ENCODE peak calls at places on chromosomes 1 and 21, in nine cellular contexts. M is AG10803; K is foreskin fibroblast; H is dorsolateral prefrontal cortex; N is nephron progenitor cell; U is astrocyte of the spinal cord; I is colonic mucosa; G is CD8-positive, alpha-beta T cell; Z is RWPE1. T is an unnamed sample.

GRCh38 chr1:58964880-58965279 is 181.0 kb upstream of the JUN start:
- DNase-seq in N (no peak), K (peak; percentile 42), I (no peak), H (no peak), Z (no peak), M (peak; percentile 73), U (no peak), G (no peak), T (no peak)

GRCh38 chr1:31658721-31659120 is 14.0 kb upstream of the PEF1 start:
- DNase-seq in H (no peak), M (no peak), Z (no peak), N (no peak), I (no peak), K (peak; percentile 36), U (peak; percentile 27), G (no peak), T (peak; percentile 26)

GRCh38 chr1:23286401-23286800 is 57.7 kb downstream of the HNRNPR start:
- DNase-seq in M (peak; percentile 55), H (no peak), N (no peak), K (no peak), I (no peak), Z (no peak), U (no peak), G (no peak), T (no peak)

GRCh38 chr1:211281322-211282022 is 22.3 kb downstream of the RCOR3 start:
- DNase-seq in G (no peak), M (no peak), U (peak; percentile 30), K (no peak), N (no peak), I (no peak), Z (no peak), H (no peak), T (no peak)

GRCh38 chr1:117664314-117664713 is 58.5 kb downstream of the TENT5C start:
- DNase-seq in M (no peak), U (no peak), I (no peak), K (no peak), N (no peak), H (no peak), G (peak; percentile 78), Z (no peak), T (no peak)

GRCh38 chr1:62194651-62195282 is at the start of gene L1TD1:
- DNase-seq in M (no peak), H (no peak), G (no peak), U (no peak), Z (no peak), I (peak; percentile 73), K (no peak), N (peak; percentile 37), T (no peak)

GRCh38 chr1:64100791-64101190 is 102.6 kb upstream of the UBE2U start:
- DNase-seq in G (no peak), M (no peak), H (no peak), Z (no peak), U (peak; percentile 17), K (peak; percentile 49), I (no peak), N (no peak), T (no peak)

GRCh38 chr1:5465281-5465680 is 526.9 kb downstream of the NPHP4 start:
- DNase-seq in I (no peak), M (no peak), K (no peak), N (no peak), H (no peak), U (no peak), G (no peak), Z (no peak), T (no peak)

GRCh38 chr1:154419620-154420020 is 14.5 kb downstream of the IL6R start:
- DNase-seq in G (peak; percentile 41), H (peak; percentile 33), M (peak; percentile 97), Z (no peak), U (peak; percentile 91), K (peak; percentile 89), I (peak; percentile 72), N (no peak), T (peak; percentile 84)

GRCh38 chr1:159591981-159592380 is 4.4 kb downstream of the APCS start:
- DNase-seq in Z (no peak), N (no peak), U (peak; percentile 36), I (no peak), K (no peak), G (no peak), M (peak; percentile 59), H (no peak), T (peak; percentile 35)

GRCh38 chr1:15258828-15259588 is 12.0 kb downstream of the FHAD1 start:
- DNase-seq in M (no peak), N (no peak), K (no peak), U (no peak), H (no peak), Z (no peak), I (no peak), G (no peak), T (no peak)

GRCh38 chr1:39063191-39063590 is 37.0 kb downstream of the NDUFS5 start:
- DNase-seq in U (no peak), G (no peak), H (no peak), I (no peak), N (no peak), K (no peak), M (no peak), Z (no peak), T (no peak)

GRCh38 chr1:246727594-246727993 is 3.4 kb downstream of the SCCPDH start:
- DNase-seq in Z (no peak), H (no peak), U (no peak), K (no peak), I (no peak), G (no peak), M (no peak), N (no peak), T (no peak)

GRCh38 chr21:31727181-31727580 is 4.7 kb downstream of the SCAF4 start:
- DNase-seq in H (no peak), M (no peak), G (no peak), Z (no peak), U (no peak), K (no peak), N (no peak), I (no peak), T (no peak)

GRCh38 chr1:24302209-24302611 is 16.9 kb upstream of the GRHL3 start:
- DNase-seq in U (no peak), I (no peak), K (no peak), G (no peak), N (no peak), H (no peak), M (no peak), Z (no peak), T (no peak)

GRCh38 chr1:81414417-81415087 is 386.2 kb upstream of the ADGRL2 start:
- DNase-seq in Z (peak; percentile 21), K (peak; percentile 20), U (no peak), G (no peak), M (peak; percentile 22), N (peak; percentile 77), I (peak; percentile 89), H (no peak), T (no peak)

GRCh38 chr1:27931184-27931583 is 3.6 kb upstream of the SMPDL3B start:
- DNase-seq in N (no peak), H (no peak), G (no peak), Z (no peak), I (no peak), M (no peak), K (no peak), U (no peak), T (no peak)

GRCh38 chr1:27928216-27928954 is 6.4 kb upstream of the SMPDL3B start:
- DNase-seq in N (no peak), U (no peak), H (no peak), K (no peak), M (no peak), G (no peak), Z (no peak), I (no peak), T (no peak)
- TF ChIP-seq CTCF in N (no peak), U (peak; percentile 6), H (no peak), K (no peak), M (no peak), G (no peak), Z (no peak), I (no peak), T (no peak)

GRCh38 chr1:36304970-36305914 is 926 bp upstream of the SH3D21 start:
- DNase-seq in G (no peak), U (no peak), H (no peak), I (peak; percentile 27), Z (no peak), K (no peak), M (no peak), N (no peak), T (no peak)

GRCh38 chr1:36307601-36308330 is 1.6 kb downstream of the SH3D21 start:
- DNase-seq in U (no peak), N (peak; percentile 19), I (no peak), H (no peak), G (no peak), M (no peak), Z (no peak), K (no peak), T (no peak)

GRCh38 chr1:36305915-36306209 is 306 bp upstream of the SH3D21 start:
- DNase-seq in K (no peak), N (no peak), Z (peak; percentile 64), G (no peak), U (no peak), I (peak; percentile 48), H (no peak), M (no peak), T (no peak)

GRCh38 chr1:36306902-36307456 is 811 bp downstream of the SH3D21 start:
- DNase-seq in U (peak; percentile 93), N (peak; percentile 97), I (peak; percentile 96), H (peak; percentile 96), M (peak; percentile 87), K (peak; percentile 94), G (peak; percentile 92), Z (peak; percentile 98), T (peak; percentile 86)

GRCh38 chr1:36306210-36306901 is at the start of gene SH3D21:
- DNase-seq in N (peak; percentile 62), G (peak; percentile 65), K (no peak), U (peak; percentile 22), Z (peak; percentile 71), H (peak; percentile 25), I (peak; percentile 80), M (peak; percentile 18), T (peak; percentile 11)
- TF ChIP-seq CTCF in N (no peak), G (no peak), K (no peak), U (peak; percentile 34), Z (peak; percentile 19), H (no peak), I (no peak), M (no peak), T (no peak)

GRCh38 chr1:201149400-201149799 is 4.9 kb downstream of the TMEM9 start:
- DNase-seq in Z (peak; percentile 82), N (no peak), U (peak; percentile 29), K (no peak), G (no peak), M (peak; percentile 19), H (no peak), I (no peak), T (peak; percentile 40)
- TF ChIP-seq CTCF in Z (no peak), N (no peak), U (peak; percentile 50), K (peak; percentile 28), G (no peak), M (peak; percentile 39), H (peak; percentile 39), I (peak; percentile 49), T (peak; percentile 77)

DNA sequence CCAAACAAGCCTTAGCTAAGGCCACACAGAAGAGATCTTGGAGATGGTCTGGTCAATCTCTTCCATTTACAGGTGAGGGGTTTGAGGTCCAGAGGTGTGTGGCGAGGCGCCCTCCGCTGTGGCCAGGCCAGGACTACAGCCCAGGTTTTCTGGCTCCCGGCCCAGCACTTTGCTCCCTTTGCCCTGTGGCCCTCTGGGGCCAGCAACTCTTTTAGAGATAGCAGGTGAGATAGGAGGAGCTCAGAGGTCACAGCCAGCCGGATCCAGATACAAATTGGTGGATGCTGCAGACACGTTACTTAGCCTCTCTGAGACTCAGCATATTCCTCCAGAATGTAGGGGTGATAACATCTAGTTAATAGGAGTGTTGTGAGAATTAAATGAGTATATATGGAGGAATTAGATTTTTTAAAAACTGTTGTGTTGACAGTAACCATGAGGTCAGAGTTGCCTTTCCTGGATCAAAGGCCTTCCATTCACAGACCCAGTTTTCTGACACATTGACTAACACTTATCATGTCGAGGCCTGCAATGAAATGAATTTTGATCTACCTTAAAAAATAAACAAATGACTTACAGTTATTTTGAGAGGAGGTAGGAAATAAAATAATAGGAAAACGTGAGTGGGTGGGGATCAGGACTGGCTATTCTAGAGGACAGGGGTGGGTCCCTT is 16.6 kb downstream of the TEX35 start:
- DNase-seq in H (no peak), Z (peak; percentile 78), N (no peak), G (no peak), K (no peak), M (no peak), U (no peak), I (no peak), T (no peak)
- TF ChIP-seq CTCF in H (no peak), Z (no peak), N (no peak), G (no peak), K (no peak), M (no peak), U (no peak), I (no peak), T (no peak)

T was measured in HFFc6.